ENCODE peak calls at places on chromosomes 3 and 15, in eight cellular contexts. One of them, this sample, is unnamed. For H3K27me3, the result is how much of the 10 kb centered on the place peaks cover.

GRCh38 chr3:169340055-169340454 is 323.5 kb downstream of the MECOM start:
- DNase-seq in Karpas-422: no peak
- DNase-seq in H9: no peak
- DNase-seq in testis: no peak
- DNase-seq in CD8-positive, alpha-beta memory T cell: no peak
- DNase-seq in GM23248: no peak
- DNase-seq in mesendoderm: no peak
- DNase-seq in vagina: no peak
- DNase-seq in this sample: no peak

GRCh38 chr3:58490860-58491501 is 915 bp upstream of the KCTD6 start:
- DNase-seq in Karpas-422: no peak
- DNase-seq in H9: no peak
- DNase-seq in testis: no peak
- DNase-seq in CD8-positive, alpha-beta memory T cell: no peak
- DNase-seq in GM23248: no peak
- DNase-seq in mesendoderm: no peak
- DNase-seq in vagina: no peak
- DNase-seq in this sample: peak

GRCh38 chr15:90143176-90143655 is 40.9 kb upstream of the IDH2 start:
- DNase-seq in Karpas-422: peak
- DNase-seq in H9: peak
- DNase-seq in testis: peak
- DNase-seq in CD8-positive, alpha-beta memory T cell: peak
- DNase-seq in GM23248: no peak
- DNase-seq in mesendoderm: peak
- DNase-seq in vagina: no peak
- DNase-seq in this sample: peak

GRCh38 chr15:85168642-85169173 is 187.1 kb downstream of the PDE8A start:
- DNase-seq in Karpas-422: peak
- DNase-seq in H9: peak
- DNase-seq in testis: peak
- DNase-seq in CD8-positive, alpha-beta memory T cell: peak
- DNase-seq in GM23248: peak
- DNase-seq in mesendoderm: peak
- DNase-seq in vagina: no peak
- DNase-seq in this sample: no peak

GRCh38 chr3:178352300-178353021 is 183.8 kb upstream of the KCNMB2 start:
- DNase-seq in Karpas-422: no peak
- DNase-seq in H9: no peak
- DNase-seq in testis: no peak
- DNase-seq in CD8-positive, alpha-beta memory T cell: no peak
- DNase-seq in GM23248: peak
- DNase-seq in mesendoderm: peak
- DNase-seq in vagina: no peak
- DNase-seq in this sample: no peak

GRCh38 chr3:33139996-33140395 is 26.2 kb downstream of the CRTAP start:
- DNase-seq in Karpas-422: no peak
- DNase-seq in H9: no peak
- DNase-seq in testis: no peak
- DNase-seq in CD8-positive, alpha-beta memory T cell: no peak
- DNase-seq in GM23248: peak
- DNase-seq in mesendoderm: no peak
- DNase-seq in vagina: no peak
- DNase-seq in this sample: no peak

GRCh38 chr15:63264685-63265302 is 12.6 kb upstream of the APH1B start:
- DNase-seq in Karpas-422: no peak
- DNase-seq in H9: no peak
- DNase-seq in testis: no peak
- DNase-seq in CD8-positive, alpha-beta memory T cell: no peak
- DNase-seq in GM23248: peak
- DNase-seq in mesendoderm: no peak
- DNase-seq in vagina: no peak
- DNase-seq in this sample: no peak

GRCh38 chr3:33440328-33440577 is at the start of gene UBP1:
- DNase-seq in Karpas-422: no peak
- DNase-seq in H9: no peak
- DNase-seq in testis: no peak
- DNase-seq in CD8-positive, alpha-beta memory T cell: no peak
- DNase-seq in GM23248: no peak
- DNase-seq in mesendoderm: no peak
- DNase-seq in vagina: no peak
- DNase-seq in this sample: peak

GRCh38 chr3:2810723-2811122 is 299.5 kb downstream of the IL5RA start:
- DNase-seq in Karpas-422: peak
- DNase-seq in H9: no peak
- DNase-seq in testis: no peak
- DNase-seq in CD8-positive, alpha-beta memory T cell: no peak
- DNase-seq in GM23248: peak
- DNase-seq in mesendoderm: peak
- DNase-seq in vagina: no peak
- DNase-seq in this sample: no peak

GRCh38 chr3:130968231-130968630 is 58.4 kb downstream of the ASTE1 start:
- DNase-seq in Karpas-422: no peak
- DNase-seq in H9: no peak
- DNase-seq in testis: no peak
- DNase-seq in CD8-positive, alpha-beta memory T cell: no peak
- DNase-seq in GM23248: no peak
- DNase-seq in mesendoderm: peak
- DNase-seq in vagina: no peak
- DNase-seq in this sample: no peak

GRCh38 chr3:53238051-53238850 is 17.6 kb downstream of the TKT start:
- DNase-seq in Karpas-422: no peak
- DNase-seq in H9: no peak
- DNase-seq in testis: no peak
- DNase-seq in CD8-positive, alpha-beta memory T cell: no peak
- DNase-seq in GM23248: peak
- DNase-seq in mesendoderm: no peak
- DNase-seq in vagina: no peak
- DNase-seq in this sample: no peak

GRCh38 chr3:197736010-197736490 is 654 bp downstream of the RUBCN start:
- DNase-seq in Karpas-422: peak
- DNase-seq in H9: peak
- DNase-seq in testis: peak
- DNase-seq in CD8-positive, alpha-beta memory T cell: peak
- DNase-seq in GM23248: peak
- DNase-seq in mesendoderm: peak
- DNase-seq in vagina: no peak
- DNase-seq in this sample: peak

GRCh38 chr3:28972921-28973320 is 307.9 kb upstream of the RBMS3 start:
- DNase-seq in Karpas-422: no peak
- DNase-seq in H9: no peak
- DNase-seq in testis: no peak
- DNase-seq in CD8-positive, alpha-beta memory T cell: no peak
- DNase-seq in GM23248: peak
- DNase-seq in mesendoderm: no peak
- DNase-seq in vagina: no peak
- DNase-seq in this sample: no peak

DNA sequence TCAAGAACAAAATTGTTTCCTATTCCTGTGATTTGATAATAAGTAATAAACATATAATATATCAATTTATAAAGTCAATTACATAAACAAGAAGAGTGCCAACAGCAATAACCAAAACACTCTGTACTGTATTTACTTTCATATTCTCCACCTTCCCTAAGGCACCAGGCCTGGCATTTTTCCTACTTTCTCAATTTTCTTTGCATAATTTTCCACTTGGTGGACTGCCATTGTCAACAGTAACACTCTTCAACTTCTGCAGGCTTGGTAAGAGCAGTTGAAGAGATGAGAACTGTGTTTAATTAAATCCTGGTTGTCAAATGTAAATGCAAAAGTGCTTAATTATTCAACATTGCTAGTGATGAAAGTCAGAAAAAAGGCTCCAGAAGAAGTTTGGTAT is 229.8 kb upstream of the PLSCR5 start:
- DNase-seq in Karpas-422: no peak
- DNase-seq in H9: no peak
- DNase-seq in testis: no peak
- DNase-seq in CD8-positive, alpha-beta memory T cell: no peak
- DNase-seq in GM23248: peak
- DNase-seq in mesendoderm: no peak
- DNase-seq in vagina: no peak
- DNase-seq in this sample: no peak
- H3K27me3 ChIP-seq in Karpas-422: under half
- H3K27me3 ChIP-seq in H9: under half
- H3K27me3 ChIP-seq in testis: under half
- H3K27me3 ChIP-seq in CD8-positive, alpha-beta memory T cell: under half
- H3K27me3 ChIP-seq in GM23248: under half
- H3K27me3 ChIP-seq in mesendoderm: under half
- H3K27me3 ChIP-seq in vagina: under half
- H3K27me3 ChIP-seq in this sample: under half

GRCh38 chr3:14389133-14390115 is 13.0 kb upstream of the SLC6A6 start:
- DNase-seq in Karpas-422: no peak
- DNase-seq in H9: no peak
- DNase-seq in testis: no peak
- DNase-seq in CD8-positive, alpha-beta memory T cell: no peak
- DNase-seq in GM23248: peak
- DNase-seq in mesendoderm: no peak
- DNase-seq in vagina: no peak
- DNase-seq in this sample: no peak
- H3K27ac ChIP-seq in Karpas-422: no peak
- H3K27ac ChIP-seq in H9: no peak
- H3K27ac ChIP-seq in testis: no peak
- H3K27ac ChIP-seq in CD8-positive, alpha-beta memory T cell: no peak
- H3K27ac ChIP-seq in GM23248: no peak
- H3K27ac ChIP-seq in mesendoderm: no peak
- H3K27ac ChIP-seq in vagina: no peak
- H3K27ac ChIP-seq in this sample: no peak

GRCh38 chr3:64445318-64446300 is 220.3 kb upstream of the PRICKLE2 start:
- DNase-seq in Karpas-422: no peak
- DNase-seq in H9: peak
- DNase-seq in testis: peak
- DNase-seq in CD8-positive, alpha-beta memory T cell: no peak
- DNase-seq in GM23248: peak
- DNase-seq in mesendoderm: peak
- DNase-seq in vagina: no peak
- DNase-seq in this sample: no peak
- H3K27me3 ChIP-seq in Karpas-422: under half
- H3K27me3 ChIP-seq in H9: under half
- H3K27me3 ChIP-seq in testis: under half
- H3K27me3 ChIP-seq in CD8-positive, alpha-beta memory T cell: under half
- H3K27me3 ChIP-seq in GM23248: under half
- H3K27me3 ChIP-seq in mesendoderm: under half
- H3K27me3 ChIP-seq in vagina: under half
- H3K27me3 ChIP-seq in this sample: under half

DNA sequence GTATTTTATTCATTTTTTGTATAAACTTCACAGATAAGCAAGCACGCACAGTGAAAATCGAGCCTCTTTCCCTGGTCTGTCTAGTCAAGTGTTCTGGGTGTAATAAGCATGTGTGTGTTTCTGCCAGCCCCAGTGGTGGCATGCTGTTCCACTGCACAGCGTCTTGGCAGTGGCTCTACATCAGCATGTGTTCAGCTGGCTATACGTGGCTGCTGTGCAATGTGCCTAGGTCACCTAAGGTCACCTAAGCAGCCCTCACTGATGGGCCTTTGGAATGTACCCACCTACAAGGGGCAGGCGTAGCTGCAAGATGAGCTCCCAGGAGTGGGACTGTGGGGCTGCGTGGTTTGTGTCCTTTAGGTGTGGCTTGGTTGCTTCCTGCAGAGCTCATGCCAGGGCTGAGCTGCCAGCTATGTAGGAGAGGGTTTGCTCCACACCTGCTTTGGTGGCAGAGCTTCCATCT is 4.9 kb downstream of the LIMD1 start:
- DNase-seq in Karpas-422: no peak
- DNase-seq in H9: no peak
- DNase-seq in testis: no peak
- DNase-seq in CD8-positive, alpha-beta memory T cell: no peak
- DNase-seq in GM23248: no peak
- DNase-seq in mesendoderm: no peak
- DNase-seq in vagina: no peak
- DNase-seq in this sample: peak
- H3K27ac ChIP-seq in Karpas-422: no peak
- H3K27ac ChIP-seq in H9: no peak
- H3K27ac ChIP-seq in testis: no peak
- H3K27ac ChIP-seq in CD8-positive, alpha-beta memory T cell: no peak
- H3K27ac ChIP-seq in GM23248: no peak
- H3K27ac ChIP-seq in mesendoderm: no peak
- H3K27ac ChIP-seq in vagina: no peak
- H3K27ac ChIP-seq in this sample: peak

GRCh38 chr3:17910922-17911321 is 168.5 kb upstream of the TBC1D5 start:
- DNase-seq in Karpas-422: no peak
- DNase-seq in H9: no peak
- DNase-seq in testis: no peak
- DNase-seq in CD8-positive, alpha-beta memory T cell: no peak
- DNase-seq in GM23248: no peak
- DNase-seq in mesendoderm: no peak
- DNase-seq in vagina: no peak
- DNase-seq in this sample: no peak
- H3K27me3 ChIP-seq in Karpas-422: under half
- H3K27me3 ChIP-seq in H9: under half
- H3K27me3 ChIP-seq in testis: under half
- H3K27me3 ChIP-seq in CD8-positive, alpha-beta memory T cell: under half
- H3K27me3 ChIP-seq in GM23248: under half
- H3K27me3 ChIP-seq in mesendoderm: under half
- H3K27me3 ChIP-seq in vagina: under half
- H3K27me3 ChIP-seq in this sample: under half

GRCh38 chr3:189272500-189273119 is 100.8 kb downstream of the TPRG1 start:
- DNase-seq in Karpas-422: peak
- DNase-seq in H9: no peak
- DNase-seq in testis: no peak
- DNase-seq in CD8-positive, alpha-beta memory T cell: peak
- DNase-seq in GM23248: peak
- DNase-seq in mesendoderm: peak
- DNase-seq in vagina: no peak
- DNase-seq in this sample: no peak
- H3K27ac ChIP-seq in Karpas-422: no peak
- H3K27ac ChIP-seq in H9: no peak
- H3K27ac ChIP-seq in testis: no peak
- H3K27ac ChIP-seq in CD8-positive, alpha-beta memory T cell: no peak
- H3K27ac ChIP-seq in GM23248: no peak
- H3K27ac ChIP-seq in mesendoderm: no peak
- H3K27ac ChIP-seq in vagina: peak
- H3K27ac ChIP-seq in this sample: no peak

GRCh38 chr15:96505014-96505413 is 174.5 kb downstream of the NR2F2 start:
- DNase-seq in Karpas-422: no peak
- DNase-seq in H9: no peak
- DNase-seq in testis: no peak
- DNase-seq in CD8-positive, alpha-beta memory T cell: no peak
- DNase-seq in GM23248: no peak
- DNase-seq in mesendoderm: no peak
- DNase-seq in vagina: no peak
- DNase-seq in this sample: no peak
- H3K27me3 ChIP-seq in Karpas-422: under half
- H3K27me3 ChIP-seq in H9: under half
- H3K27me3 ChIP-seq in testis: under half
- H3K27me3 ChIP-seq in CD8-positive, alpha-beta memory T cell: under half
- H3K27me3 ChIP-seq in GM23248: under half
- H3K27me3 ChIP-seq in mesendoderm: under half
- H3K27me3 ChIP-seq in vagina: under half
- H3K27me3 ChIP-seq in this sample: under half

GRCh38 chr3:64797000-64797399 is 109.2 kb upstream of the ADAMTS9 start:
- DNase-seq in Karpas-422: no peak
- DNase-seq in H9: no peak
- DNase-seq in testis: no peak
- DNase-seq in CD8-positive, alpha-beta memory T cell: no peak
- DNase-seq in GM23248: no peak
- DNase-seq in mesendoderm: no peak
- DNase-seq in vagina: no peak
- DNase-seq in this sample: no peak
- H3K27ac ChIP-seq in Karpas-422: no peak
- H3K27ac ChIP-seq in H9: no peak
- H3K27ac ChIP-seq in testis: no peak
- H3K27ac ChIP-seq in CD8-positive, alpha-beta memory T cell: no peak
- H3K27ac ChIP-seq in GM23248: no peak
- H3K27ac ChIP-seq in mesendoderm: no peak
- H3K27ac ChIP-seq in vagina: no peak
- H3K27ac ChIP-seq in this sample: peak